ENCODE peak calls at places on chromosomes 5 and 9, in four cellular contexts. E is substantia nigra, N is RCC 7860, H is EL. W is an unnamed sample.

GRCh38 chr9:124449381-124450151 is 685 bp upstream of the ADGRD2 start:
- DNase-seq in E (no peak), N (no peak), H (no peak), W (no peak)

GRCh38 chr9:128160603-128160987 is 530 bp downstream of the BBLN start:
- DNase-seq in E (no peak), N (no peak), H (peak), W (peak)

GRCh38 chr5:78809444-78809843 is 160.9 kb upstream of the LHFPL2 start:
- DNase-seq in E (no peak), N (peak), H (no peak), W (no peak)

GRCh38 chr9:125145425-125145824 is 2.1 kb upstream of the SCAI start:
- DNase-seq in E (no peak), N (no peak), H (no peak), W (no peak)

GRCh38 chr9:33130961-33131360 is 36.2 kb downstream of the B4GALT1 start:
- DNase-seq in E (no peak), N (no peak), H (no peak), W (no peak)

GRCh38 chr5:65157906-65158603 is 323.7 kb downstream of the ADAMTS6 start:
- DNase-seq in E (no peak), N (peak), H (no peak), W (no peak)

GRCh38 chr9:93678199-93679019 is 102.0 kb downstream of the PHF2 start:
- DNase-seq in E (no peak), N (no peak), H (no peak), W (no peak)

GRCh38 chr5:164289526-164289925 is 784.1 kb downstream of the MAT2B start:
- DNase-seq in E (no peak), N (no peak), H (no peak), W (no peak)

GRCh38 chr5:148905541-148905940 is 79.1 kb downstream of the ADRB2 start:
- DNase-seq in E (no peak), N (no peak), H (no peak), W (no peak)

W was measured in neural progenitor cell.